ENCODE peak calls at places on chromosomes 2 and 18, in four cellular contexts. K is naive thymus-derived CD8-positive, alpha-beta T cell; N is hippocampal formation; U is activated naive CD4-positive, alpha-beta T cell treated with anti-CD3 and anti-CD28 coated beads, Interleukin-2, amount 50 U/mL, for 72 hours. X is an unnamed sample.

GRCh38 chr18:46260016-46260878 is 156.1 kb downstream of the HAUS1 start:
- DNase-seq in N (no peak), U (no peak), K (no peak), X (no peak)

GRCh38 chr18:58942486-58942885 is 77.8 kb downstream of the ZNF532 start:
- DNase-seq in U (no peak), K (no peak), N (no peak), X (no peak)

GRCh38 chr2:200199576-200200263 is 106.8 kb upstream of the SPATS2L start:
- DNase-seq in N (no peak), K (no peak), U (no peak), X (no peak)

GRCh38 chr18:80108122-80108536 is 933 bp upstream of the ADNP2 start:
- DNase-seq in N (no peak), K (no peak), U (no peak), X (no peak)

GRCh38 chr2:177161741-177162440 is 50.7 kb upstream of the HNRNPA3 start:
- DNase-seq in U (no peak), K (no peak), N (no peak), X (no peak)

GRCh38 chr18:45569566-45569965 is 45.7 kb upstream of the SLC14A2 start:
- DNase-seq in K (no peak), U (no peak), N (no peak), X (no peak)

GRCh38 chr18:28801876-28802275 is 624.9 kb upstream of the CDH2 start:
- DNase-seq in N (no peak), U (no peak), K (no peak), X (no peak)

GRCh38 chr2:86671304-86671981 is 47.8 kb upstream of the RNF103 start:
- DNase-seq in K (no peak), N (no peak), U (no peak), X (no peak)

GRCh38 chr2:179580378-179581146 is 280.9 kb downstream of the ZNF385B start:
- DNase-seq in N (no peak), U (no peak), K (no peak), X (no peak)

GRCh38 chr2:157627594-157628281 is 926 bp downstream of the ACVR1C start:
- DNase-seq in K (peak; percentile 32), N (no peak), U (peak; percentile 38), X (peak; percentile 18)

X was measured in T follicular helper cell.